ENCODE peak calls at places on chromosomes 2 and 18, in six cellular contexts. One of them, this sample, is unnamed.

GRCh38 chr2:240466579-240467148 is 31.2 kb downstream of the GPC1 start:
- DNase-seq in HFF-Myc: no peak
- DNase-seq in Peyer's patch: no peak
- DNase-seq in nephron progenitor cell: peak
- DNase-seq in HepG2: no peak
- DNase-seq in heart right ventricle: peak
- DNase-seq in this sample: peak

GRCh38 chr2:44578401-44579135 is 216.8 kb downstream of the CAMKMT start:
- DNase-seq in Peyer's patch: no peak
- DNase-seq in nephron progenitor cell: no peak
- DNase-seq in HepG2: no peak
- DNase-seq in heart right ventricle: no peak
- DNase-seq in HFF-Myc: no peak
- DNase-seq in this sample: no peak

GRCh38 chr2:226792155-226792871 is 7.3 kb downstream of the IRS1 start:
- DNase-seq in HepG2: no peak
- DNase-seq in nephron progenitor cell: no peak
- DNase-seq in heart right ventricle: no peak
- DNase-seq in HFF-Myc: no peak
- DNase-seq in Peyer's patch: no peak
- DNase-seq in this sample: no peak

GRCh38 chr18:13684546-13684945 is 41.8 kb downstream of the FAM210A start:
- DNase-seq in HFF-Myc: no peak
- DNase-seq in HepG2: no peak
- DNase-seq in Peyer's patch: no peak
- DNase-seq in nephron progenitor cell: no peak
- DNase-seq in heart right ventricle: no peak
- DNase-seq in this sample: no peak

GRCh38 chr2:223185638-223186037 is 133.6 kb downstream of the KCNE4 start:
- DNase-seq in HFF-Myc: no peak
- DNase-seq in nephron progenitor cell: no peak
- DNase-seq in HepG2: no peak
- DNase-seq in heart right ventricle: no peak
- DNase-seq in Peyer's patch: no peak
- DNase-seq in this sample: no peak

GRCh38 chr2:230932556-230933511 is 7.8 kb upstream of the GPR55 start:
- DNase-seq in HepG2: no peak
- DNase-seq in HFF-Myc: no peak
- DNase-seq in heart right ventricle: peak
- DNase-seq in Peyer's patch: no peak
- DNase-seq in nephron progenitor cell: no peak
- DNase-seq in this sample: peak

GRCh38 chr2:104734937-104735586 is 118.9 kb upstream of the POU3F3 start:
- DNase-seq in heart right ventricle: no peak
- DNase-seq in nephron progenitor cell: peak
- DNase-seq in Peyer's patch: no peak
- DNase-seq in HFF-Myc: no peak
- DNase-seq in HepG2: no peak
- DNase-seq in this sample: no peak

GRCh38 chr2:142128105-142128504 is 2.7 kb downstream of the LRP1B start:
- DNase-seq in Peyer's patch: no peak
- DNase-seq in heart right ventricle: no peak
- DNase-seq in nephron progenitor cell: no peak
- DNase-seq in HFF-Myc: no peak
- DNase-seq in HepG2: no peak
- DNase-seq in this sample: no peak

GRCh38 chr2:26018184-26018716 is 15.6 kb upstream of the RAB10 start:
- DNase-seq in heart right ventricle: peak
- DNase-seq in HepG2: peak
- DNase-seq in Peyer's patch: peak
- DNase-seq in nephron progenitor cell: no peak
- DNase-seq in HFF-Myc: peak
- DNase-seq in this sample: peak

DNA sequence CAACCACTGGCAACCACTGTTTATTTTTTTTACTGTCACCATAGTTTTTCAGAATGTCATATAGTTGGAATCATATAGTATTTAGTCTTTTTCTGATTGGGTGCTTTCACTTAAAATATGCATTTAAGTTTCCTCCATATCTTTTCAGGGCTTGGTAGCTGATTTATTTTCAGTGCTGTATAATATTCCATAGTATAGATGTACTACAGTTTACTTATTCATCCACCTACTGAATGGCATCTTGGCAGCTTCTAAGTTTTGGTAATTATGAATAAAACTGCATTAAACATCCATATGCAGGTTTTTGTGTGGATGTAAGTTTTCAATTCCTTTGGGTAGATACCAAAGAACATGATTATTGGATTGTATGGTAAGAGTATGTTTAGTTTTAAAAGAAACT is 23.0 kb downstream of the CFAP221 start:
- DNase-seq in nephron progenitor cell: no peak
- DNase-seq in Peyer's patch: no peak
- DNase-seq in heart right ventricle: no peak
- DNase-seq in HFF-Myc: no peak
- DNase-seq in HepG2: no peak
- DNase-seq in this sample: no peak
- TF ChIP-seq CTCF in nephron progenitor cell: no peak
- TF ChIP-seq CTCF in Peyer's patch: no peak
- TF ChIP-seq CTCF in heart right ventricle: no peak
- TF ChIP-seq CTCF in HFF-Myc: no peak
- TF ChIP-seq CTCF in HepG2: no peak
- TF ChIP-seq CTCF in this sample: no peak

GRCh38 chr2:217837001-217837491 is 165.7 kb downstream of the TNS1 start:
- DNase-seq in heart right ventricle: peak
- DNase-seq in HepG2: peak
- DNase-seq in Peyer's patch: peak
- DNase-seq in nephron progenitor cell: peak
- DNase-seq in HFF-Myc: no peak
- DNase-seq in this sample: no peak
- TF ChIP-seq CTCF in heart right ventricle: no peak
- TF ChIP-seq CTCF in HepG2: peak
- TF ChIP-seq CTCF in Peyer's patch: no peak
- TF ChIP-seq CTCF in nephron progenitor cell: no peak
- TF ChIP-seq CTCF in HFF-Myc: peak
- TF ChIP-seq CTCF in this sample: no peak

DNA sequence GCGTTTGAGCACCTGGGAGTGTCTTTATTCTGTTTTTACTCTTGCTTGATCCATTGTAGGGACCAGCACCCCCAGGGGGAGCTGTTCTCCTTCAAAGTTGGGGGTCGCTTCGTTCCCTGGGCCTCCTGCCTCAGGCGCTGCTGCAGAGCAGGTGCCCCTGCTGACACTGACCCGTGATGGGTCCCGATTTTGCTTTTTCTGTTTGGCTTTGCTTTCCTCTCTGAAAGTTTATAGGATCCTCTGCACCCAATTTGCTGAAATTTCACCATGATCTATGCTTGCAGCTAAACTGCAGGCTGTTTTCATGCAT is 22.9 kb upstream of the FAHD2A start:
- DNase-seq in nephron progenitor cell: no peak
- DNase-seq in Peyer's patch: no peak
- DNase-seq in heart right ventricle: no peak
- DNase-seq in HepG2: no peak
- DNase-seq in HFF-Myc: no peak
- DNase-seq in this sample: no peak
- TF ChIP-seq CTCF in nephron progenitor cell: no peak
- TF ChIP-seq CTCF in Peyer's patch: no peak
- TF ChIP-seq CTCF in heart right ventricle: no peak
- TF ChIP-seq CTCF in HepG2: peak
- TF ChIP-seq CTCF in HFF-Myc: peak
- TF ChIP-seq CTCF in this sample: no peak

GRCh38 chr18:54924948-54925347 is 34.3 kb downstream of the CCDC68 start:
- DNase-seq in Peyer's patch: no peak
- DNase-seq in nephron progenitor cell: no peak
- DNase-seq in HepG2: no peak
- DNase-seq in heart right ventricle: no peak
- DNase-seq in HFF-Myc: no peak
- DNase-seq in this sample: no peak
- TF ChIP-seq CTCF in Peyer's patch: no peak
- TF ChIP-seq CTCF in nephron progenitor cell: no peak
- TF ChIP-seq CTCF in HepG2: no peak
- TF ChIP-seq CTCF in heart right ventricle: no peak
- TF ChIP-seq CTCF in HFF-Myc: no peak
- TF ChIP-seq CTCF in this sample: no peak

GRCh38 chr2:1856481-1856880 is 112.2 kb upstream of the PXDN start:
- DNase-seq in Peyer's patch: no peak
- DNase-seq in nephron progenitor cell: no peak
- DNase-seq in HepG2: no peak
- DNase-seq in HFF-Myc: no peak
- DNase-seq in heart right ventricle: no peak
- DNase-seq in this sample: no peak
- TF ChIP-seq CTCF in Peyer's patch: no peak
- TF ChIP-seq CTCF in nephron progenitor cell: no peak
- TF ChIP-seq CTCF in HepG2: no peak
- TF ChIP-seq CTCF in HFF-Myc: no peak
- TF ChIP-seq CTCF in heart right ventricle: no peak
- TF ChIP-seq CTCF in this sample: no peak

DNA sequence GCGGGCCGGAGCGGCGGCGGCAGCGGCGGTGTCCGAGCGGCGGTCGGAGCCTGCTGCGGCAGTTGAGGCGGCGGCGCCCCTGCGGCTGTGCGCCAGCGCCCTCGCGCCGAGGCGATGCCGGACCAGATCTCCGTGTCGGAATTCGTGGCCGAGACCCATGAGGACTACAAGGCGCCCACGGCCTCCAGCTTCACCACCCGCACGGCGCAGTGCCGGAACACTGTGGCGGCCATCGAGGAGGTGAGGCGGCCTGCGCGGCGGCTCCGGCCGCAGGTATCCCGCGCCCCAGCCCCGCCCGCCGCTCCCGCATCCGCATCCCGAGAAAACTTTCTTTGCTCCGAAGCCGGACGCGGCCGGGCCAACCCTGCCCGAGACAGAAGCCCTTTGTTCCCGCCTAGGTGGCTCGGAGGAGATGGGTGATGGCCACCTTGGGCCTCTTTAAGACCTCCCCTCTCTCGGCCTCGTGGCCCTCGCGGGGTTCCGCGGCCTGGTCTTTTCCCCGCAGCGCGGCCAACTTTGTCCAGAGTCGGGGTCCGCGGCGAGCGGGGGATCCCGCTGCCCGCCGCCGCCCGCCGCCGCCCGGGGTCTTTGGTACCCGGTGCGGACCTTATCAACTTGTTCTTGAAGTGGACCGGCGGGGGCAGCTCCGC is 504 bp downstream of the ASAP2 start:
- DNase-seq in nephron progenitor cell: no peak
- DNase-seq in heart right ventricle: peak
- DNase-seq in Peyer's patch: no peak
- DNase-seq in HFF-Myc: no peak
- DNase-seq in HepG2: no peak
- DNase-seq in this sample: no peak
- TF ChIP-seq CTCF in nephron progenitor cell: no peak
- TF ChIP-seq CTCF in heart right ventricle: no peak
- TF ChIP-seq CTCF in Peyer's patch: no peak
- TF ChIP-seq CTCF in HFF-Myc: no peak
- TF ChIP-seq CTCF in HepG2: no peak
- TF ChIP-seq CTCF in this sample: no peak

GRCh38 chr2:206920310-206920709 is 19.0 kb upstream of the CPO start:
- DNase-seq in Peyer's patch: no peak
- DNase-seq in HFF-Myc: no peak
- DNase-seq in nephron progenitor cell: no peak
- DNase-seq in HepG2: no peak
- DNase-seq in heart right ventricle: no peak
- DNase-seq in this sample: no peak
- TF ChIP-seq CTCF in Peyer's patch: no peak
- TF ChIP-seq CTCF in HFF-Myc: no peak
- TF ChIP-seq CTCF in nephron progenitor cell: no peak
- TF ChIP-seq CTCF in HepG2: no peak
- TF ChIP-seq CTCF in heart right ventricle: no peak
- TF ChIP-seq CTCF in this sample: no peak

GRCh38 chr2:134985061-134985460 is 62.2 kb downstream of the MAP3K19 start:
- DNase-seq in HFF-Myc: no peak
- DNase-seq in nephron progenitor cell: no peak
- DNase-seq in heart right ventricle: no peak
- DNase-seq in Peyer's patch: no peak
- DNase-seq in HepG2: no peak
- DNase-seq in this sample: no peak

GRCh38 chr2:134988994-134989605 is 58.1 kb downstream of the MAP3K19 start:
- DNase-seq in Peyer's patch: no peak
- DNase-seq in HepG2: peak
- DNase-seq in HFF-Myc: peak
- DNase-seq in nephron progenitor cell: no peak
- DNase-seq in heart right ventricle: no peak
- DNase-seq in this sample: no peak
- TF ChIP-seq CTCF in Peyer's patch: no peak
- TF ChIP-seq CTCF in HepG2: peak
- TF ChIP-seq CTCF in HFF-Myc: peak
- TF ChIP-seq CTCF in nephron progenitor cell: peak
- TF ChIP-seq CTCF in heart right ventricle: no peak
- TF ChIP-seq CTCF in this sample: peak

This sample was measured in CD14-positive monocyte.